ENCODE peak calls at places on chromosome 10, in four cellular contexts. One of them, this sample, is unnamed.

GRCh38 chr10:22228943-22229755 is 11.3 kb upstream of the EBLN1 start:
- DNase-seq in stimulated activated CD4-positive, alpha-beta T cell treated with anti-CD3 and anti-CD28 coated beads, Interleukin-1b, Interleukin-23, amount 100 ng/mL, for 24 hours: peak; percentile 59
- DNase-seq in GM03348: peak; percentile 94
- DNase-seq in Calu3: peak; percentile 88
- DNase-seq in this sample: peak; percentile 91

GRCh38 chr10:34696423-34696822 is 118.7 kb downstream of the PARD3 start:
- DNase-seq in stimulated activated CD4-positive, alpha-beta T cell treated with anti-CD3 and anti-CD28 coated beads, Interleukin-1b, Interleukin-23, amount 100 ng/mL, for 24 hours: no peak
- DNase-seq in GM03348: peak; percentile 62
- DNase-seq in Calu3: no peak
- DNase-seq in this sample: no peak

GRCh38 chr10:74165530-74165901 is 14.5 kb downstream of the ADK start:
- DNase-seq in stimulated activated CD4-positive, alpha-beta T cell treated with anti-CD3 and anti-CD28 coated beads, Interleukin-1b, Interleukin-23, amount 100 ng/mL, for 24 hours: no peak
- DNase-seq in GM03348: no peak
- DNase-seq in Calu3: no peak
- DNase-seq in this sample: no peak

GRCh38 chr10:32155075-32155516 is 98.9 kb upstream of the KIF5B start:
- DNase-seq in stimulated activated CD4-positive, alpha-beta T cell treated with anti-CD3 and anti-CD28 coated beads, Interleukin-1b, Interleukin-23, amount 100 ng/mL, for 24 hours: no peak
- DNase-seq in GM03348: peak; percentile 33
- DNase-seq in Calu3: no peak
- DNase-seq in this sample: no peak

GRCh38 chr10:86340176-86340990 is 26.2 kb downstream of the GRID1 start:
- DNase-seq in stimulated activated CD4-positive, alpha-beta T cell treated with anti-CD3 and anti-CD28 coated beads, Interleukin-1b, Interleukin-23, amount 100 ng/mL, for 24 hours: no peak
- DNase-seq in GM03348: no peak
- DNase-seq in Calu3: no peak
- DNase-seq in this sample: no peak

GRCh38 chr10:35501923-35502322 is 103.2 kb upstream of the GJD4 start:
- DNase-seq in stimulated activated CD4-positive, alpha-beta T cell treated with anti-CD3 and anti-CD28 coated beads, Interleukin-1b, Interleukin-23, amount 100 ng/mL, for 24 hours: no peak
- DNase-seq in GM03348: no peak
- DNase-seq in Calu3: no peak
- DNase-seq in this sample: no peak

GRCh38 chr10:95287281-95287680 is 3.5 kb downstream of the PDLIM1 start:
- DNase-seq in stimulated activated CD4-positive, alpha-beta T cell treated with anti-CD3 and anti-CD28 coated beads, Interleukin-1b, Interleukin-23, amount 100 ng/mL, for 24 hours: no peak
- DNase-seq in GM03348: no peak
- DNase-seq in Calu3: no peak
- DNase-seq in this sample: no peak

GRCh38 chr10:23065549-23065948 is 29.8 kb upstream of the MSRB2 start:
- DNase-seq in stimulated activated CD4-positive, alpha-beta T cell treated with anti-CD3 and anti-CD28 coated beads, Interleukin-1b, Interleukin-23, amount 100 ng/mL, for 24 hours: no peak
- DNase-seq in GM03348: peak; percentile 90
- DNase-seq in Calu3: peak; percentile 70
- DNase-seq in this sample: peak; percentile 20

GRCh38 chr10:97494863-97495506 is 3.2 kb downstream of the MMS19 start:
- DNase-seq in stimulated activated CD4-positive, alpha-beta T cell treated with anti-CD3 and anti-CD28 coated beads, Interleukin-1b, Interleukin-23, amount 100 ng/mL, for 24 hours: no peak
- DNase-seq in GM03348: no peak
- DNase-seq in Calu3: no peak
- DNase-seq in this sample: no peak

GRCh38 chr10:72104472-72105097 is 16.2 kb upstream of the SPOCK2 start:
- DNase-seq in stimulated activated CD4-positive, alpha-beta T cell treated with anti-CD3 and anti-CD28 coated beads, Interleukin-1b, Interleukin-23, amount 100 ng/mL, for 24 hours: no peak
- DNase-seq in GM03348: peak; percentile 43
- DNase-seq in Calu3: no peak
- DNase-seq in this sample: no peak

GRCh38 chr10:12628964-12629766 is 279.8 kb downstream of the CAMK1D start:
- DNase-seq in stimulated activated CD4-positive, alpha-beta T cell treated with anti-CD3 and anti-CD28 coated beads, Interleukin-1b, Interleukin-23, amount 100 ng/mL, for 24 hours: no peak
- DNase-seq in GM03348: no peak
- DNase-seq in Calu3: no peak
- DNase-seq in this sample: no peak

GRCh38 chr10:1413256-1413655 is 324.1 kb downstream of the ADARB2 start:
- DNase-seq in stimulated activated CD4-positive, alpha-beta T cell treated with anti-CD3 and anti-CD28 coated beads, Interleukin-1b, Interleukin-23, amount 100 ng/mL, for 24 hours: no peak
- DNase-seq in GM03348: no peak
- DNase-seq in Calu3: no peak
- DNase-seq in this sample: no peak

GRCh38 chr10:30887839-30888238 is 143.8 kb downstream of the ZNF438 start:
- DNase-seq in stimulated activated CD4-positive, alpha-beta T cell treated with anti-CD3 and anti-CD28 coated beads, Interleukin-1b, Interleukin-23, amount 100 ng/mL, for 24 hours: no peak
- DNase-seq in GM03348: no peak
- DNase-seq in Calu3: no peak
- DNase-seq in this sample: no peak